ENCODE peak calls at places on chromosomes 3 and 15, in seven cellular contexts. M is HepG2, Z is SK-N-SH, B is K562, P is GM12891, Q is H1, A is GM12878. O is an unnamed sample.

GRCh38 chr15:73142802-73143762 is 90.8 kb downstream of the NEO1 start:
- DNase-seq in M (no peak), Z (no peak), B (no peak), P (no peak), Q (no peak), A (peak), O (no peak)

GRCh38 chr15:62506217-62506805 is 341.2 kb upstream of the C2CD4B start:
- DNase-seq in M (peak), Z (no peak), B (no peak), P (no peak), Q (no peak), A (no peak), O (no peak)

GRCh38 chr3:65479118-65479517 is 559.6 kb downstream of the MAGI1 start:
- DNase-seq in M (no peak), Z (no peak), B (no peak), P (no peak), Q (no peak), A (no peak), O (no peak)

GRCh38 chr15:69457304-69458280 is 5.0 kb downstream of the RPLP1 start:
- DNase-seq in M (no peak), Z (no peak), B (no peak), P (no peak), Q (no peak), A (no peak), O (no peak)

GRCh38 chr3:70264122-70264780 is 48.2 kb downstream of the MDFIC2 start:
- DNase-seq in M (peak), Z (no peak), B (no peak), P (no peak), Q (no peak), A (no peak), O (no peak)

GRCh38 chr15:69862540-69862939 is 235.2 kb downstream of the TLE3 start:
- DNase-seq in M (no peak), Z (no peak), B (no peak), P (no peak), Q (no peak), A (no peak), O (no peak)

GRCh38 chr3:59753805-59754204 is 704.0 kb upstream of the CFAP20DC start:
- DNase-seq in M (no peak), Z (no peak), B (no peak), P (no peak), Q (no peak), A (no peak), O (no peak)

GRCh38 chr3:13141183-13141582 is 68.0 kb upstream of the IQSEC1 start:
- DNase-seq in M (no peak), Z (no peak), B (no peak), P (no peak), Q (no peak), A (no peak), O (no peak)

GRCh38 chr15:56805466-56806146 is 72.3 kb upstream of the ZNF280D start:
- DNase-seq in M (no peak), Z (no peak), B (no peak), P (no peak), Q (no peak), A (no peak), O (no peak)

GRCh38 chr15:99253381-99254090 is 2.3 kb downstream of the LRRC28 start:
- DNase-seq in M (no peak), Z (peak), B (no peak), P (no peak), Q (no peak), A (no peak), O (no peak)

GRCh38 chr3:45182915-45183881 is 37.0 kb upstream of the CDCP1 start:
- DNase-seq in M (peak), Z (no peak), B (peak), P (no peak), Q (peak), A (no peak), O (no peak)

GRCh38 chr15:65405793-65406192 is 17.0 kb downstream of the IGDCC4 start:
- DNase-seq in M (no peak), Z (no peak), B (no peak), P (no peak), Q (no peak), A (no peak), O (no peak)

GRCh38 chr15:52789601-52790165 is 453 bp downstream of the ONECUT1 start:
- DNase-seq in M (no peak), Z (peak), B (no peak), P (no peak), Q (peak), A (no peak), O (no peak)

GRCh38 chr15:98904466-98905048 is 103.0 kb downstream of the PGPEP1L start:
- DNase-seq in M (peak), Z (peak), B (peak), P (peak), Q (no peak), A (no peak), O (no peak)

GRCh38 chr3:126392246-126392645 is 2.5 kb upstream of the CFAP100 start:
- DNase-seq in M (no peak), Z (no peak), B (no peak), P (no peak), Q (no peak), A (no peak), O (no peak)

GRCh38 chr15:32993285-32993684 is 201.2 kb downstream of the FMN1 start:
- DNase-seq in M (no peak), Z (peak), B (no peak), P (no peak), Q (no peak), A (no peak), O (no peak)

GRCh38 chr3:55065331-55065730 is 137.5 kb upstream of the LRTM1 start:
- DNase-seq in M (no peak), Z (no peak), B (no peak), P (no peak), Q (no peak), A (no peak), O (no peak)

GRCh38 chr15:25624504-25625172 is 185.8 kb upstream of the UBE3A start:
- DNase-seq in M (no peak), Z (no peak), B (no peak), P (no peak), Q (no peak), A (no peak), O (no peak)

GRCh38 chr3:105385179-105385578 is 18.5 kb downstream of the ALCAM start:
- DNase-seq in M (no peak), Z (no peak), B (no peak), P (no peak), Q (no peak), A (no peak), O (no peak)

GRCh38 chr3:120823156-120823555 is 80.6 kb downstream of the GTF2E1 start:
- DNase-seq in M (no peak), Z (no peak), B (no peak), P (no peak), Q (no peak), A (no peak), O (no peak)

GRCh38 chr3:31561891-31562290 is 29.2 kb downstream of the STT3B start:
- DNase-seq in M (no peak), Z (no peak), B (no peak), P (no peak), Q (no peak), A (no peak), O (no peak)

GRCh38 chr3:135249186-135249585 is 454.1 kb downstream of the EPHB1 start:
- DNase-seq in M (no peak), Z (no peak), B (no peak), P (no peak), Q (peak), A (no peak), O (no peak)

DNA sequence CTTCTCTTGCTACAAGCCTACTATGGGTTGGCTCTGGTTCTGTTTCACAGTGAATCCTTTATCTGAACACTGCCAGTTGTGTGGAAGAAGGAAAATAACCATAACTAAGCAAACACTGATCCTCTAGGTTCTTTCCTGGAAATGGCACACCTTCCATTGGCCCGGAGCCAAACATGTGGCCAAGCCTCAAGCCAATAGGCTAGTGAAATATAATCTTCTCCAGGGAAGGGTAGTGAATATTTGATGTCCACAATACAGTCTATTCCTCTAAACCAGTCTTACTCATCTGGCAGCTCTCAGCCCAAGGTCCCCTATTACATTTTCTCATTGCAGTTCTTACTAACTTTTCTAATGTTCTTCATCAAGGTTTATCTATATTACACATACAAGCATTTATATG is 921.3 kb downstream of the TUSC7 start:
- DNase-seq in M (no peak), Z (no peak), B (no peak), P (no peak), Q (no peak), A (no peak), O (no peak)
- TF ChIP-seq TAF1 in M (no peak), Z (no peak), B (no peak), P (no peak), Q (no peak), A (no peak), O (no peak)

GRCh38 chr3:118772036-118773030 is 262.3 kb downstream of the IGSF11 start:
- DNase-seq in M (no peak), Z (no peak), B (peak), P (no peak), Q (no peak), A (peak), O (no peak)
- TF ChIP-seq POLR2AphosphoS5 in M (no peak), Z (no peak), B (no peak), P (no peak), Q (no peak), A (no peak), O (no peak)

GRCh38 chr15:64045774-64046346 is 425 bp downstream of the DAPK2 start:
- DNase-seq in M (no peak), Z (peak), B (no peak), P (peak), Q (peak), A (no peak), O (no peak)
- TF ChIP-seq TAF1 in M (no peak), Z (no peak), B (no peak), P (no peak), Q (no peak), A (no peak), O (no peak)

DNA sequence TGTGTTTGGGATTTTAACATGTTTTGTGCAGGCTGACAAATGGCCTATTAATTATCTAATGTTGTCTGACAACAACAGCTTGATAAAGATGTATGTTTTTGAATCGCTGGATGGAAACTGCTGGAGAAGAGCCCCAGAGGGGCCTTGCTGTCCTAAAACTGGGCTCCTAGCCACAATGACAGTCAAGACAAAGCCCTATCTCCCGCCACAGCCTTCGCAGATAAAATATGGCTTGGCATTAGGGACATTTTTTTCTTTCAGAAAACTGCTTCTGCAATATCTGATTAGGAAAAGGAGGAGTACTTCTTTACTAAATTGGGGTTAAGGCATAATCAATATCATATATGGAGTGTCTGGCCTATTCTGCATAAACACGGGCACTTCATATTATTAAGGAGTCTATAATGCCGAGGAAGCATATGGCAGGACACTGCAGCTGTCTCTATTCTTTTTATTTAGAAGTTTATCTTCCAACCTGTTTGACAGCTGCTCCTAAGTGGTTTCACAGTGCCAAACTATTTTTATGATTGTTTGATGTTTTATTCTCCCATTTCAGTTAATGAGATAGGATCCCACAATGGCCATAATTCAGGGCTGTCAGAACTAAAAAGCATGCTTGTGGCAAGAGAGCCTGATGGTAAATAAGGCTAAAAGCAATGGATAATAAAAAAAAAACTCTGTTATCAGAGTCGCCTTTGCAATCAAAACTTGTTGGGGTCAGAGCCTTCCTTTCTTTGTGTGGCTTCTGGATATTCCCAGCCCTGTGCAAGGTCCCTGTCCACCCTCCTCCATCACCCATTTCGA is 210.1 kb downstream of the MECOM start:
- DNase-seq in M (no peak), Z (peak), B (peak), P (no peak), Q (no peak), A (no peak), O (no peak)
- TF ChIP-seq POLR2AphosphoS5 in M (no peak), Z (no peak), B (no peak), P (no peak), Q (no peak), A (no peak), O (no peak)

GRCh38 chr3:24272875-24273274 is 221.8 kb downstream of the THRB start:
- DNase-seq in M (peak), Z (no peak), B (no peak), P (no peak), Q (no peak), A (no peak), O (no peak)

GRCh38 chr3:24271228-24271627 is 223.4 kb downstream of the THRB start:
- DNase-seq in M (no peak), Z (no peak), B (no peak), P (no peak), Q (no peak), A (no peak), O (no peak)

GRCh38 chr3:24270204-24270671 is 224.4 kb downstream of the THRB start:
- DNase-seq in M (no peak), Z (peak), B (no peak), P (no peak), Q (no peak), A (no peak), O (no peak)

GRCh38 chr3:24272408-24272807 is 222.2 kb downstream of the THRB start:
- DNase-seq in M (no peak), Z (no peak), B (no peak), P (no peak), Q (no peak), A (no peak), O (no peak)

GRCh38 chr3:24270744-24271143 is 223.9 kb downstream of the THRB start:
- DNase-seq in M (no peak), Z (no peak), B (no peak), P (no peak), Q (no peak), A (no peak), O (no peak)
- TF ChIP-seq TAF1 in M (no peak), Z (no peak), B (no peak), P (no peak), Q (no peak), A (no peak), O (no peak)

DNA sequence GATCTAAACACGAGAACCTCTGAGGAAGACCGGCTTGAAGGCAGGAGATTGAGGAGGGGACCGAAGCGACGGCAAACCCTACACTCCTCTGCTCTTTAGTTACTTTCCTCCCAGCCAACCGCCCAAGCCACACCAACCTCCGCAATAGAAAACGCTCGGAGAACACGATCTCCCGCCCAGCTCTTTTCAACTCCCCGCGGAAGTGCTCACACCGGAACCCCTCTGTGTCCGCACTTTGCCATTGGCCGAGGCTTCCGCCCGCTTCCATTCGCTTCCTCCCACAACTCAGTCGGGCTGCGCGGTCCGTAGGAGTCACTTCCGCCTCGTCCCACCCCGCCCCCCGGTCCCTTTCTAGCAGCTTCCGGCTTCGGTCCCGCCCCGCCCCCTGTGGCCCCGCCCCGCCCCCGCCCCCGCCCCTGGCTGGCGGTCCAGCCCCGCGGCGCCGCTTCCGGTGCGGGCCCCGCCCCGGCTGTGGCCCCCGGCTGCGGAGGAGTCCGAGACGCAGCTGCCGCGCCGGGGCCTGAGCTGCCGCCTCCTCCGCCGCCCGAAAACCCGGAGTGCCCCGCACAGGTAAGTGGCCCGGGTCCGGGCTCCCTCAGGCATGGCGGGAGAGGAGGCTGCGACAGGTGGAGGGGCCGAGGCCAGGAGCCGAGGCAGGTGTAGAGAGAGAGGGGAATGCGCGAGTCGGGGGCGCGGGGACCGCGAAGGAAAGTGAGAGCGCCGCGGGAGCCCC is at the start of gene ARID3B:
- DNase-seq in M (peak), Z (peak), B (peak), P (peak), Q (peak), A (peak), O (peak)
- TF ChIP-seq POLR2AphosphoS5 in M (peak), Z (peak), B (peak), P (peak), Q (peak), A (peak), O (peak)

GRCh38 chr3:18559323-18559972 is 134.3 kb upstream of the SATB1 start:
- DNase-seq in M (peak), Z (peak), B (no peak), P (no peak), Q (peak), A (no peak), O (no peak)
- TF ChIP-seq TAF1 in M (no peak), Z (no peak), B (no peak), P (no peak), Q (no peak), A (no peak), O (no peak)

DNA sequence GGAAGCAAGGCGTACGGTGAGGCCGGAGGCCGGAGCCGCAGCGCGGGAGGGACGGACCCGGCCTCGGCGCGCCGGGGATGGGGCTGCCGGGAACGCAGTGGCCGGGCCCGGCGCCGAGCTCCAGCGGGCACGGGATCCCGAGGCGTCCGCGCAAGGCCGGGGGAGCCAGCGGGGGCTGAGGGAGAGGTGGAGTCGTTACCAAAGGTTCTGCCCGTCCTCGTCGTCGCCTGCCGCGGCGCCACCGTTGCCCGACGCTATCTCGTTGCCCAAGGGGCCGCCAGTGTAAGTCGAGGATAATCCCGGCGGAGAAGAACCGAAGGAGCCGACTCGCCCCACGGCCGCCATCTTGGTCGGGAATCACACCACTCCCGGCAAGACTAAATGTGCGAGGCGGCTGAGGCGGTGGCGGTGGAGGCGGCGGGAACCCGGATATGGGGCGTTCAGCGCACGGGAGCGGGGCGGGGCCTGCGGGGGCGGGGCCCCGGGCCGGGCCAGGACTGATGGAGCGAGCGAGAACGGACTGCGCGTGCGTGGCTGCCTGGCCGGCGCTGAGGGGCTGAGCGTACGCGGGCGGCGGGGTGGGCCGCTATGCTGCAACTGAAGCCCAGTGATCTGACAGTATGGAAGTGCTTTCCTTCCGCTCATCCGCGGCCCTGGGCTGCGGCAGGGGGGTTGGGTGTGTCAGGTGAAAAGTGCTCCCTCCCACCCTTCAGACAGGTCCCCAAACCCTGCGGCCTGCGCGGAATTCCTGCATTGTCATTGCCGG is at the start of gene DYNC1LI1:
- DNase-seq in M (peak), Z (peak), B (peak), P (peak), Q (peak), A (peak), O (peak)
- TF ChIP-seq POLR2AphosphoS5 in M (peak), Z (peak), B (peak), P (peak), Q (peak), A (peak), O (peak)

GRCh38 chr15:63969652-63970421 is 76.4 kb downstream of the DAPK2 start:
- DNase-seq in M (peak), Z (no peak), B (no peak), P (no peak), Q (peak), A (no peak), O (no peak)

GRCh38 chr15:63971904-63972303 is 74.4 kb downstream of the DAPK2 start:
- DNase-seq in M (no peak), Z (no peak), B (no peak), P (no peak), Q (no peak), A (no peak), O (no peak)

GRCh38 chr15:63972801-63973200 is 73.5 kb downstream of the DAPK2 start:
- DNase-seq in M (no peak), Z (no peak), B (no peak), P (no peak), Q (peak), A (no peak), O (no peak)

GRCh38 chr15:63970723-63971426 is 75.4 kb downstream of the DAPK2 start:
- DNase-seq in M (no peak), Z (no peak), B (no peak), P (peak), Q (peak), A (peak), O (peak)

DNA sequence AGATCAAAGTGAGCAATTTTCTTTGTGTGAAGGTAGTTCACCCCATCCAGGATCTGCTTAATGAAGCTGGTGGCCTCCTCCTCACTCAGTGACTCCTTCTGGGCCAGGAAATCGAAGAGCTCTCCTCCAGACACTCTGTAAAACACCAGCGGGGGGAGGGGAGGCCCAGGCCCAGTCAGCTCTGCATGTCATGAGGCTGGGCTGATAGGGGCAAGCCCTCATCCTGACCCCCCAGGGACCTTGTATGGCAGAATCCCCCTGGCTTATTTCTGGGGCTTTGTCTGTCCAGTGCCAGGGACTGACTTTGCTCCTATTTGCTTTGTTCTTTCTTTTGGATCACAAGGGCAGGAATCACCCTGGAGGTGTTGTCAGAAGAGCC is 74.9 kb downstream of the DAPK2 start:
- DNase-seq in M (no peak), Z (no peak), B (peak), P (no peak), Q (peak), A (no peak), O (no peak)
- TF ChIP-seq TAF1 in M (no peak), Z (no peak), B (no peak), P (no peak), Q (no peak), A (no peak), O (no peak)